ENCODE peak calls at places on chromosomes 11 and 22, in eight cellular contexts. One of them, this sample, is unnamed.

GRCh38 chr22:30422481-30423295 is 2.9 kb upstream of the MTFP1 start:
- DNase-seq in thyroid gland: peak
- DNase-seq in Caco-2: peak
- DNase-seq in GM13976: no peak
- DNase-seq in coronary artery: peak
- DNase-seq in adrenal gland: peak
- DNase-seq in OCI-LY7: no peak
- DNase-seq in neural crest cell: no peak
- DNase-seq in this sample: no peak

GRCh38 chr11:90589735-90590134 is 366.9 kb upstream of the CHORDC1 start:
- DNase-seq in thyroid gland: no peak
- DNase-seq in Caco-2: no peak
- DNase-seq in GM13976: no peak
- DNase-seq in coronary artery: no peak
- DNase-seq in adrenal gland: no peak
- DNase-seq in OCI-LY7: no peak
- DNase-seq in neural crest cell: no peak
- DNase-seq in this sample: no peak

GRCh38 chr11:27653990-27654758 is 46.1 kb downstream of the BDNF start:
- DNase-seq in thyroid gland: no peak
- DNase-seq in Caco-2: no peak
- DNase-seq in GM13976: no peak
- DNase-seq in coronary artery: no peak
- DNase-seq in adrenal gland: no peak
- DNase-seq in OCI-LY7: no peak
- DNase-seq in neural crest cell: no peak
- DNase-seq in this sample: no peak

GRCh38 chr11:11931461-11932055 is 76.9 kb downstream of the DKK3 start:
- DNase-seq in thyroid gland: no peak
- DNase-seq in Caco-2: no peak
- DNase-seq in GM13976: no peak
- DNase-seq in coronary artery: no peak
- DNase-seq in adrenal gland: peak
- DNase-seq in OCI-LY7: peak
- DNase-seq in neural crest cell: no peak
- DNase-seq in this sample: no peak

GRCh38 chr11:124897681-124898680 is at the start of gene ROBO4:
- DNase-seq in thyroid gland: peak
- DNase-seq in Caco-2: peak
- DNase-seq in GM13976: no peak
- DNase-seq in coronary artery: peak
- DNase-seq in adrenal gland: no peak
- DNase-seq in OCI-LY7: no peak
- DNase-seq in neural crest cell: no peak
- DNase-seq in this sample: no peak

GRCh38 chr22:25764270-25765015 is 22.5 kb downstream of the MYO18B start:
- DNase-seq in thyroid gland: no peak
- DNase-seq in Caco-2: no peak
- DNase-seq in GM13976: no peak
- DNase-seq in coronary artery: no peak
- DNase-seq in adrenal gland: no peak
- DNase-seq in OCI-LY7: no peak
- DNase-seq in neural crest cell: no peak
- DNase-seq in this sample: no peak

GRCh38 chr22:16970446-16970845 is 37.6 kb downstream of the GAB4 start:
- DNase-seq in thyroid gland: no peak
- DNase-seq in Caco-2: no peak
- DNase-seq in GM13976: no peak
- DNase-seq in coronary artery: no peak
- DNase-seq in adrenal gland: no peak
- DNase-seq in OCI-LY7: peak
- DNase-seq in neural crest cell: no peak
- DNase-seq in this sample: no peak

GRCh38 chr11:23280088-23280487 is 419.8 kb upstream of the CCDC179 start:
- DNase-seq in thyroid gland: no peak
- DNase-seq in Caco-2: no peak
- DNase-seq in GM13976: no peak
- DNase-seq in coronary artery: no peak
- DNase-seq in adrenal gland: no peak
- DNase-seq in OCI-LY7: no peak
- DNase-seq in neural crest cell: no peak
- DNase-seq in this sample: no peak

GRCh38 chr11:12321217-12321937 is 56.0 kb upstream of the PARVA start:
- DNase-seq in thyroid gland: no peak
- DNase-seq in Caco-2: no peak
- DNase-seq in GM13976: no peak
- DNase-seq in coronary artery: no peak
- DNase-seq in adrenal gland: no peak
- DNase-seq in OCI-LY7: no peak
- DNase-seq in neural crest cell: no peak
- DNase-seq in this sample: no peak

GRCh38 chr22:26667140-26667539 is 9.8 kb downstream of the MIAT start:
- DNase-seq in thyroid gland: no peak
- DNase-seq in Caco-2: no peak
- DNase-seq in GM13976: no peak
- DNase-seq in coronary artery: no peak
- DNase-seq in adrenal gland: no peak
- DNase-seq in OCI-LY7: no peak
- DNase-seq in neural crest cell: no peak
- DNase-seq in this sample: no peak

GRCh38 chr11:63527667-63528066 is 8.9 kb upstream of the PLAAT4 start:
- DNase-seq in thyroid gland: no peak
- DNase-seq in Caco-2: no peak
- DNase-seq in GM13976: no peak
- DNase-seq in coronary artery: no peak
- DNase-seq in adrenal gland: no peak
- DNase-seq in OCI-LY7: no peak
- DNase-seq in neural crest cell: no peak
- DNase-seq in this sample: no peak

GRCh38 chr11:124717421-124717785 is 22.3 kb upstream of the NRGN start:
- DNase-seq in thyroid gland: no peak
- DNase-seq in Caco-2: no peak
- DNase-seq in GM13976: no peak
- DNase-seq in coronary artery: no peak
- DNase-seq in adrenal gland: no peak
- DNase-seq in OCI-LY7: no peak
- DNase-seq in neural crest cell: no peak
- DNase-seq in this sample: no peak

GRCh38 chr11:107999759-108000455 is 8.8 kb upstream of the CUL5 start:
- DNase-seq in thyroid gland: no peak
- DNase-seq in Caco-2: peak
- DNase-seq in GM13976: peak
- DNase-seq in coronary artery: no peak
- DNase-seq in adrenal gland: no peak
- DNase-seq in OCI-LY7: peak
- DNase-seq in neural crest cell: peak
- DNase-seq in this sample: peak

GRCh38 chr11:22432331-22433065 is 94.3 kb downstream of the SLC17A6 start:
- DNase-seq in thyroid gland: no peak
- DNase-seq in Caco-2: no peak
- DNase-seq in GM13976: peak
- DNase-seq in coronary artery: no peak
- DNase-seq in adrenal gland: peak
- DNase-seq in OCI-LY7: no peak
- DNase-seq in neural crest cell: peak
- DNase-seq in this sample: no peak

GRCh38 chr22:42931421-42932196 is 74.5 kb upstream of the ARFGAP3 start:
- DNase-seq in thyroid gland: no peak
- DNase-seq in Caco-2: no peak
- DNase-seq in GM13976: peak
- DNase-seq in coronary artery: no peak
- DNase-seq in adrenal gland: no peak
- DNase-seq in OCI-LY7: peak
- DNase-seq in neural crest cell: no peak
- DNase-seq in this sample: no peak

GRCh38 chr11:102473543-102473942 is 21.0 kb upstream of the TMEM123 start:
- DNase-seq in thyroid gland: no peak
- DNase-seq in Caco-2: no peak
- DNase-seq in GM13976: no peak
- DNase-seq in coronary artery: no peak
- DNase-seq in adrenal gland: no peak
- DNase-seq in OCI-LY7: no peak
- DNase-seq in neural crest cell: no peak
- DNase-seq in this sample: no peak

GRCh38 chr22:49951001-49951677 is 9.4 kb upstream of the PIM3 start:
- DNase-seq in thyroid gland: peak
- DNase-seq in Caco-2: peak
- DNase-seq in GM13976: peak
- DNase-seq in coronary artery: no peak
- DNase-seq in adrenal gland: no peak
- DNase-seq in OCI-LY7: no peak
- DNase-seq in neural crest cell: no peak
- DNase-seq in this sample: no peak

DNA sequence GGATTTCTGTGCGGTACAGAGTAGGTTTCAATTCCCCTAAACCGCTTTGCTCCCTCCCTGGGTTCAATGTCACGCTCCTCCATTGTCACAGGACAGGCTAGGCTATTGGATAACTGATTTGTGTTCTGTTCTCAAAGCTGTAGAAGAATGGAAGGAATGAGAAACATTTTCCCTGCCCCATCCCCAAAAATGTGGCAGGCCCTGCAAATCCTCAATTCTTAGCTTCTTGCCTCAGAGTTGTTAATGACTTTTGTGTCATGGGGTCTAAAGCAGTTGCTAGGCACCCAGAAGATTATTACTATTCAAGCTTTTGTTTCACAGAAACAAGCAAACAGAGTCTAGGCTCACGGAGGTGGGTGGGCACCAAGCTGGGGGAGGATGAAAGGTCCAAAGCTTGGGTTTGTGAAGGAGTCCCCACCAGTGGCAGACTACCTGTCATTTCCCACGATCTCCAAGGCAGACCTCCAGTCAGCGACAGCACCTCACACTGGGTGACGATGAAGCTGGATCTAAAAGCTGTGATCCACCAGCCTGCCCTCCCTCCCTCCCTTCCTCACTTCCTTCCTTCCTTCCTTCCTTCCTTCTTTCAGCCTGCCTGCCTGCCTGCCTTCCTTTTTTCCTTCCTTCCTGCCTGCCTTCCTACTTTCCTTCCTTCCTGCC is 1080.2 kb downstream of the OPCML start:
- DNase-seq in thyroid gland: no peak
- DNase-seq in Caco-2: no peak
- DNase-seq in GM13976: no peak
- DNase-seq in coronary artery: no peak
- DNase-seq in adrenal gland: no peak
- DNase-seq in OCI-LY7: no peak
- DNase-seq in neural crest cell: no peak
- DNase-seq in this sample: no peak
- TF ChIP-seq CTCF in thyroid gland: no peak
- TF ChIP-seq CTCF in Caco-2: no peak
- TF ChIP-seq CTCF in GM13976: no peak
- TF ChIP-seq CTCF in coronary artery: no peak
- TF ChIP-seq CTCF in adrenal gland: no peak
- TF ChIP-seq CTCF in OCI-LY7: no peak
- TF ChIP-seq CTCF in neural crest cell: no peak
- TF ChIP-seq CTCF in this sample: no peak

GRCh38 chr11:120512727-120513435 is 1.3 kb downstream of the GRIK4 start:
- DNase-seq in thyroid gland: no peak
- DNase-seq in Caco-2: peak
- DNase-seq in GM13976: peak
- DNase-seq in coronary artery: peak
- DNase-seq in adrenal gland: no peak
- DNase-seq in OCI-LY7: no peak
- DNase-seq in neural crest cell: no peak
- DNase-seq in this sample: no peak
- TF ChIP-seq CTCF in thyroid gland: no peak
- TF ChIP-seq CTCF in Caco-2: no peak
- TF ChIP-seq CTCF in GM13976: no peak
- TF ChIP-seq CTCF in coronary artery: no peak
- TF ChIP-seq CTCF in adrenal gland: no peak
- TF ChIP-seq CTCF in OCI-LY7: no peak
- TF ChIP-seq CTCF in neural crest cell: no peak
- TF ChIP-seq CTCF in this sample: no peak

GRCh38 chr11:8105666-8106065 is 24.7 kb downstream of the TUB start:
- DNase-seq in thyroid gland: no peak
- DNase-seq in Caco-2: no peak
- DNase-seq in GM13976: no peak
- DNase-seq in coronary artery: no peak
- DNase-seq in adrenal gland: no peak
- DNase-seq in OCI-LY7: no peak
- DNase-seq in neural crest cell: no peak
- DNase-seq in this sample: no peak
- TF ChIP-seq CTCF in thyroid gland: no peak
- TF ChIP-seq CTCF in Caco-2: no peak
- TF ChIP-seq CTCF in GM13976: no peak
- TF ChIP-seq CTCF in coronary artery: no peak
- TF ChIP-seq CTCF in adrenal gland: no peak
- TF ChIP-seq CTCF in OCI-LY7: no peak
- TF ChIP-seq CTCF in neural crest cell: no peak
- TF ChIP-seq CTCF in this sample: no peak

GRCh38 chr22:24465566-24465965 is 29.6 kb upstream of the UPB1 start:
- DNase-seq in thyroid gland: no peak
- DNase-seq in Caco-2: peak
- DNase-seq in GM13976: no peak
- DNase-seq in coronary artery: no peak
- DNase-seq in adrenal gland: no peak
- DNase-seq in OCI-LY7: no peak
- DNase-seq in neural crest cell: no peak
- DNase-seq in this sample: no peak

GRCh38 chr22:24459911-24460310 is 32.5 kb downstream of the ADORA2A start:
- DNase-seq in thyroid gland: no peak
- DNase-seq in Caco-2: no peak
- DNase-seq in GM13976: no peak
- DNase-seq in coronary artery: no peak
- DNase-seq in adrenal gland: no peak
- DNase-seq in OCI-LY7: no peak
- DNase-seq in neural crest cell: no peak
- DNase-seq in this sample: no peak

GRCh38 chr22:24455751-24456426 is 28.5 kb downstream of the ADORA2A start:
- DNase-seq in thyroid gland: no peak
- DNase-seq in Caco-2: no peak
- DNase-seq in GM13976: no peak
- DNase-seq in coronary artery: no peak
- DNase-seq in adrenal gland: peak
- DNase-seq in OCI-LY7: no peak
- DNase-seq in neural crest cell: no peak
- DNase-seq in this sample: no peak

GRCh38 chr22:24457894-24458293 is 30.5 kb downstream of the ADORA2A start:
- DNase-seq in thyroid gland: no peak
- DNase-seq in Caco-2: no peak
- DNase-seq in GM13976: no peak
- DNase-seq in coronary artery: no peak
- DNase-seq in adrenal gland: no peak
- DNase-seq in OCI-LY7: no peak
- DNase-seq in neural crest cell: no peak
- DNase-seq in this sample: no peak

DNA sequence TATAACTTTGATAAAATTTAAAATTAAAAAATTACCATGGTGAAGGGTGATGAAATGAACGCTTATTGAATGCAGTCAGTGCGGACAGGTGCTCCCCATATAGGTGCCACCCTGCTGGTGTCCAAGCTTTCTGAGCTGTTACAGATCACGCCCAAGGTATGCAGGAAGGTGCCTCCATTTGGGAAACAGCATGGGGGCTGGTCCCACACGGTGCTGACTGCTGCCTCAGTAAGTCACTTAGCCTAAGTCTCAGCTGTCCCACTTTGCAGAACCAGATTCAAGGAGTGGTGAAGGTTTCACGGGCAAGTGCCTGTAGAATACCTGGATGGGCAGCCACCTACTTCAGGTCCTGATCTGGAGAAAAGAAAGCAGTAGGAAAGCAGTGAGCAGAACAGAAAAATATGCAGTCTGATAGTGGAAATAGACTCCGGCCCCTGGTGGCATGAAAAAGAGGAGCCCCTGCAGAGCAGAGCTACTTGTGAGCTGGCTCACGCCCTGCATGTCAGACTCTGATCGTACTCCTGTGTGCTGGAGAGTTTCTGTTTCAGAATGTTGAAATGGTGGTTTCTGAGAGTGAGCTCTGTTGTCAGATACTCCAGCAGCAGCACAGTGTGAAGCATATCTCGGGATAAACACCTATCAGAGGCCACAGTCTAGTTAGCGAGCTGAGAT is 33.2 kb downstream of the ADORA2A start:
- DNase-seq in thyroid gland: peak
- DNase-seq in Caco-2: no peak
- DNase-seq in GM13976: peak
- DNase-seq in coronary artery: no peak
- DNase-seq in adrenal gland: no peak
- DNase-seq in OCI-LY7: no peak
- DNase-seq in neural crest cell: no peak
- DNase-seq in this sample: no peak
- TF ChIP-seq CTCF in thyroid gland: no peak
- TF ChIP-seq CTCF in Caco-2: no peak
- TF ChIP-seq CTCF in GM13976: no peak
- TF ChIP-seq CTCF in coronary artery: no peak
- TF ChIP-seq CTCF in adrenal gland: no peak
- TF ChIP-seq CTCF in OCI-LY7: no peak
- TF ChIP-seq CTCF in neural crest cell: no peak
- TF ChIP-seq CTCF in this sample: no peak